ENCODE peak calls at places on chromosome 1, in five cellular contexts. R is HL-60, K is transverse colon, D is sigmoid colon, P is HepG2. X is an unnamed sample.

GRCh38 chr1:64891440-64891815 is 74.9 kb downstream of the JAK1 start:
- DNase-seq in R (no peak), D (no peak), K (no peak), P (no peak), X (no peak)

GRCh38 chr1:227621211-227621610 is 57.9 kb downstream of the ZNF678 start:
- DNase-seq in D (no peak), R (no peak), P (no peak), K (no peak), X (no peak)

GRCh38 chr1:164805399-164805798 is 246.4 kb downstream of the PBX1 start:
- DNase-seq in K (no peak), D (no peak), P (no peak), R (no peak), X (no peak)

GRCh38 chr1:109875874-109876273 is 34.8 kb upstream of the CSF1 start:
- DNase-seq in K (no peak), P (no peak), R (no peak), D (no peak), X (no peak)

GRCh38 chr1:162676087-162676486 is 43.8 kb downstream of the DDR2 start:
- DNase-seq in K (no peak), R (no peak), P (no peak), D (peak), X (no peak)

GRCh38 chr1:66505671-66506392 is 28.1 kb upstream of the SGIP1 start:
- DNase-seq in P (no peak), D (no peak), K (no peak), R (no peak), X (no peak)

GRCh38 chr1:115251856-115252255 is 86.2 kb downstream of the NGF start:
- DNase-seq in P (no peak), D (no peak), R (no peak), K (no peak), X (no peak)

GRCh38 chr1:93979040-93979717 is 69.9 kb upstream of the GCLM start:
- DNase-seq in R (no peak), P (no peak), K (no peak), D (no peak), X (no peak)

GRCh38 chr1:232974971-232975370 is 24.6 kb downstream of the NTPCR start:
- DNase-seq in P (no peak), K (no peak), R (no peak), D (no peak), X (no peak)

GRCh38 chr1:114956570-114956969 is 73.1 kb upstream of the TSHB start:
- DNase-seq in P (peak), K (no peak), D (no peak), R (no peak), X (no peak)

GRCh38 chr1:160801836-160802580 is 6.0 kb downstream of the LY9 start:
- DNase-seq in K (no peak), P (no peak), R (no peak), D (no peak), X (no peak)

GRCh38 chr1:182446033-182446669 is 3.8 kb upstream of the RGSL1 start:
- DNase-seq in P (peak), K (peak), D (no peak), R (peak), X (no peak)

GRCh38 chr1:77100870-77101269 is 118.4 kb downstream of the PIGK start:
- DNase-seq in K (no peak), R (no peak), D (no peak), P (no peak), X (no peak)

GRCh38 chr1:221344693-221345092 is 397.2 kb downstream of the DUSP10 start:
- DNase-seq in P (no peak), R (no peak), K (no peak), D (no peak), X (no peak)

GRCh38 chr1:108708726-108709660 is 3.7 kb upstream of the FNDC7 start:
- DNase-seq in R (peak), D (no peak), K (peak), P (no peak), X (no peak)

GRCh38 chr1:96482615-96483014 is 239.0 kb upstream of the PTBP2 start:
- DNase-seq in R (no peak), D (no peak), P (no peak), K (no peak), X (no peak)

GRCh38 chr1:27528701-27529637 is 39.0 kb upstream of the WASF2 start:
- DNase-seq in R (no peak), K (peak), P (no peak), D (peak), X (peak)

GRCh38 chr1:116290085-116290670 is 82.9 kb upstream of the ATP1A1 start:
- DNase-seq in D (no peak), R (no peak), P (no peak), K (no peak), X (no peak)

GRCh38 chr1:145962157-145963102 is 1.9 kb downstream of the ANKRD34A start:
- DNase-seq in R (no peak), P (no peak), K (peak), D (peak), X (no peak)

GRCh38 chr1:20153000-20153418 is 13.9 kb downstream of the PLA2G2F start:
- DNase-seq in R (peak), D (peak), K (no peak), P (no peak), X (no peak)

GRCh38 chr1:233343262-233343661 is 15.7 kb downstream of the MAP3K21 start:
- DNase-seq in P (no peak), R (no peak), K (peak), D (no peak), X (no peak)

GRCh38 chr1:227999056-227999930 is 7.5 kb upstream of the WNT3A start:
- DNase-seq in P (peak), K (peak), R (peak), D (peak), X (peak)

GRCh38 chr1:104648269-104648691 is 898.6 kb downstream of the AMY1C start:
- DNase-seq in P (peak), D (no peak), R (no peak), K (no peak), X (no peak)

GRCh38 chr1:228288536-228289238 is 80.8 kb downstream of the OBSCN start:
- DNase-seq in P (no peak), D (peak), K (no peak), R (no peak), X (no peak)

GRCh38 chr1:94729287-94729686 is 90.9 kb upstream of the SLC44A3 start:
- DNase-seq in R (no peak), K (no peak), D (no peak), P (no peak), X (no peak)

GRCh38 chr1:188904201-188904600 is 1573.5 kb downstream of the BRINP3 start:
- DNase-seq in R (no peak), D (no peak), P (no peak), K (no peak), X (no peak)

GRCh38 chr1:104720701-104721100 is 971.0 kb downstream of the AMY1C start:
- DNase-seq in K (no peak), P (no peak), D (no peak), R (no peak), X (no peak)

DNA sequence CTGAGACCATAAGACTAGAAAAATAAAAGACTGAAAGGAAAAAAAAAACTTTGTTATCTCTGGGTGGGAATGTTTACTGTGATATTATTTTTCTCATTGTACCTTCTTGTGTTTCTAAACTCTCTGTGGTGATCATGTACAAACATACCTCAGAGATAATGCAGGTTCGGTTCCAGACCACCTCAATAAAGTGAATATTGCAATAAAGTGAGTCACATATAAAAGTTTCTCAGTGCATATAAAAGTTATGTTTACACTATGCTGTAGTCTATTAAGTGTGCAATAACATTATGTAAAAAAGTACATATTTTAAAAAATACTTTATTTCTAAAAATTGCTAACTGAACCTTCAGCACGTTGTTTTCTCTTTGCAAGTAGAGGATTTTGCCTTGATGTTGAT is 137.5 kb downstream of the CENPF start:
- DNase-seq in P (no peak), D (no peak), R (no peak), K (no peak), X (no peak)
- TF ChIP-seq POLR2AphosphoS5 in P (no peak), D (no peak), R (no peak), K (no peak), X (no peak)

DNA sequence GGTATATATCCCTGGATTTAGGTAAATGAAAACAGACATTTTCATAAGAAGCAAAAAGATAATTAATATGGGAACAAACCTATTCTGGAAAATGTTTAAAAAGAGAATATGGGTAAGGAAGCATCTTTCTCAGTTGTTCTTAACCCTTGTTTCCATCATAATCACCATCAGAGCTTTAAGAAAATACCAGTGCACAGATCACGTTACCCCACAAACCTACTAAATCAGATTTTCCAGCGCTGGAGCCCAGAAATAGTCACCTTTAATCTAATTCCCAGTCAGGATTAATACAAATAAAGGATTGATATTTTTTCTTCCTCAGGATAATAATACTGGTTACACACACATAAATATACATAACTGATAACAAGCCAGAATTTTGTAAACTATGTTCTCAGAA is 44.6 kb downstream of the PTPRC start:
- DNase-seq in P (no peak), R (no peak), K (no peak), D (no peak), X (no peak)
- H3K4me3 ChIP-seq in P (no peak), R (no peak), K (no peak), D (no peak), X (no peak)

GRCh38 chr1:156601122-156601830 is at the start of gene GPATCH4:
- DNase-seq in R (peak), K (peak), P (peak), D (peak), X (peak)
- H3K27ac ChIP-seq in R (peak), K (peak), P (peak), D (peak), X (peak)

GRCh38 chr1:154972517-154973343 is 1.8 kb upstream of the CKS1B start:
- DNase-seq in R (no peak), K (peak), D (peak), P (peak), X (peak)

GRCh38 chr1:154974808-154975408 is 427 bp downstream of the CKS1B start:
- DNase-seq in K (peak), D (peak), R (peak), P (peak), X (peak)

GRCh38 chr1:154974086-154974807 is at the start of gene CKS1B:
- DNase-seq in R (peak), P (peak), D (peak), K (peak), X (peak)

GRCh38 chr1:154972213-154972516 is 1.6 kb upstream of the SHC1 start:
- DNase-seq in R (no peak), P (no peak), K (no peak), D (no peak), X (no peak)

DNA sequence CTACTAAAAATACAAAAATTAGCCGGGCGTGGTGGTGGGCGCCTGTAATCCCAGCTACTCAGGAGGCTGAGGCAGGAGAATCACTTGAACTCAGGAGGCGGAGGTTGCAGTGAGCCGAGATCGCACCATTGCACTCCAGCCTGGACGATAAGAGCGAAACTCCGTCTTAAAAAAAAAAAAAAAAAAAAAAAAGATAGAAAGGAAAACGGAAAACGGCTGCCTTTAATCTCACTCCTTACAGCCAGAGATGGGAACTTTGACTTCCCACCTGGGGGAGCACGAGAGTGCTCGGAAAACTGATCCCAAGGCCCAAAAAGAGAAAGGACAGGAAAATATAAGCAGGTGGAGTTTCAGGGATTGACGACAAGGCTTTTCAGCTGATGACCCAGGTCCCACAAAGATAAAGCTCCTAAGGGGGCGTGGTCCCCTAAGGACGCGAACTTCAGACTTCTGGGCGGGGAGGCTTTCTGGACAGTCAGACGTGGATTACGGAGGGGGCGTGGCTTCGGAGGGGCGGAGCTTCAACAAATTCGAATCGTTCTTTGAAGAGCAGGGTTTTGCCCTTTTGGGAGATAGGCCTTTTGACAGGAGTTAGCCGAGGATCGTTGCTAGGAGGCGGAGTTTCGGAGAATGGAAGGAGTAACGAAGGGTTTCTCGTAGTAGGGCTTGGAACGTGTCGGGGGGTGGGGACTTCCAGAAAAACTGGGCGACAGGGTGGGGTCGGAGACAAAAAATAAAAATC is 966 bp upstream of the CKS1B start:
- DNase-seq in D (peak), K (peak), P (peak), R (peak), X (peak)
- TF ChIP-seq POLR2AphosphoS5 in D (peak), K (peak), P (peak), R (no peak), X (peak)

DNA sequence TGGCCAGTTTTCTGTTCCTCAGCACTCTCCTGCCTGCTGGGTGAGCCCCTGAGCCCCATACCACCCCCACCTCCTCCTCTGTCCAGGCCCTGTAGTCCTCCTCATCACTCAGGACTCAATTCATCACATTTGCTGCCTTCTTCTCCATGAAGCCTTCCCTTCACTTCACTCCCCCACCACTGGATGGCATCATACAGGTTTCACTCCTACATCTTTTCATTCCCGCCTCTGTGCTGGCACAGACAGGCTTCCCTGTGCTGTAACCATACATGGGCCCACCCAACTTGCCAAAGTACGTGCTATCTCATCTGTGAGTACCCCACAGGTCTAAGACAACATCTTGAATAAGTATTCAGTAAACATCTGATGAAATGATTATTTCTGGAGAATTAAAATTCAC is 56.9 kb downstream of the SLC45A1 start:
- DNase-seq in P (peak), D (no peak), R (peak), K (peak), X (peak)
- H3K4me3 ChIP-seq in P (no peak), D (no peak), R (no peak), K (no peak), X (no peak)

GRCh38 chr1:207887542-207887941 is 23.4 kb downstream of the CD34 start:
- DNase-seq in D (no peak), R (no peak), K (no peak), P (no peak), X (no peak)

GRCh38 chr1:207885129-207886032 is 25.5 kb downstream of the CD34 start:
- DNase-seq in D (peak), P (peak), R (peak), K (peak), X (peak)

GRCh38 chr1:207888647-207889046 is 22.3 kb downstream of the CD34 start:
- DNase-seq in R (no peak), K (no peak), P (no peak), D (peak), X (no peak)

GRCh38 chr1:207884276-207885029 is 26.5 kb downstream of the CD34 start:
- DNase-seq in P (no peak), D (no peak), R (no peak), K (no peak), X (no peak)

DNA sequence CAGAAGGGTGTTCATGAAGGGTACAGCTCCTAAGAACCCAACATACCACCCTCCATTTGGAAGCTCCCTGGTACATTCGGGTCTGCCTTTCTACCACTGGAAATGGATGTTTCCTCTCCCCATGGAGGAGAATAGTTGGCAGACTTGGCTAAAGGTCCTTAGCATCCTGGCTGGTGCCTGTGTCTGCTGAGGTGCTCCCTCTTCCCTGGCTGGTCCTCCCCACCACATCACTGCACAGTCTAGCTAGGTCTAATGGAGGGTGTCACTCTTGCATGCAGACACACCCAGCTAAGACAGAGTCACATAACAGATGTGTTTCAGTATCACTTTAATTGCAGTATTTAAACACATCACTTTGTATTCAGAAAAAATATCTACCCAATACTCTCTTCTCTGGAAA is 24.7 kb downstream of the CD34 start:
- DNase-seq in P (no peak), D (no peak), R (no peak), K (no peak), X (no peak)
- H3K27ac ChIP-seq in P (no peak), D (peak), R (no peak), K (peak), X (peak)

GRCh38 chr1:244920911-244921310 is 56.6 kb upstream of the HNRNPU start:
- DNase-seq in P (no peak), K (no peak), R (peak), D (no peak), X (no peak)
- TF ChIP-seq POLR2AphosphoS5 in P (no peak), K (no peak), R (peak), D (no peak), X (no peak)

DNA sequence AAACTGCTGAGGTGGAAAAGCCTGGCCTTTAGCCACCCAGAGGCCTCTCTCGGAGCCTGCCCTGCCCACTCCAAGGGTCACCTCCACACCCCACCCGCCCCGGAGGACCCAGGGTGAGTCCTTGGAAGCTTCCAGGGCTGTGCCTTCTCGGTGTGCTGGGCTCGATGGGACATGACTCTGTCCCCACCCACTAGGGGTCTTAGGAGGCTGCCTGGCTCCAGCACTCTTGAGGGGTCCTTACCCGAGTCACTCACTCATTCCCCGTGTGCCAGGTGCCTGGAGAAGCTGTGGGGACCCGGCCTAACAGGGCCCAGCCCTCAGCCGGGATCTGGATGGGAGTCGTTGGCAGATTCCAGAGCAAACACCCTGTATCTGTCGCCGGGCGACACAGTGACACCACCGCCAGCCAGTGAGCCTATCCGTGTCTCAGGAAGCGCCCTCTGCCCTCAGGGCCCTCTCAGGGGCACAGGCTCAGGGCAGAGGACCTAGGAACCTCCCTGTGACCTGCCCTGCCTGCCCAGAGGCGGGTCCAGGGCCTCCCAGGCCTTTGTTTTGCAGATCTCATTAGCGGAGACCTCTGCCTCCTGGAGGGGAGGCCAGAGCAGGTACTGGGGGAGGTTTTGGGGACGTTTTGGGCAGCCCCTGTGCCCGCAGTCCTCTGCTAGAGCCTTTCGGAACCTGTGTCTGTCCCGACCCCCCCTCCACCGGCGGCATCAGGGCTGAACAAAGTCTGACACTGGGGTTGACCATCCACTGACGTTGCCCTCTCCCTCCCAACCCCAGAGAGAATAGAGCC is 3.1 kb upstream of the PRKCZ start:
- DNase-seq in R (no peak), K (peak), P (peak), D (no peak), X (no peak)
- H3K4me3 ChIP-seq in R (no peak), K (no peak), P (peak), D (no peak), X (no peak)